ENCODE peak calls at places on chromosomes 11 and 22, in six cellular contexts. J is adrenal gland; B is CD8-positive, alpha-beta T cell; K is mammary epithelial cell; A is uterus; P is breast epithelium. M is an unnamed sample. For H3K4me1, the result is how much of the 10 kb centered on the place peaks cover.

GRCh38 chr11:18710545-18710944 is 12.0 kb downstream of the TMEM86A start:
- DNase-seq in J (no peak), A (no peak), K (no peak), P (peak), B (no peak), M (no peak)

GRCh38 chr22:39471421-39472141 is 14.8 kb downstream of the MGAT3 start:
- DNase-seq in B (no peak), P (no peak), J (no peak), A (no peak), K (peak), M (no peak)

GRCh38 chr11:19972637-19973036 is 187.6 kb downstream of the DBX1 start:
- DNase-seq in B (no peak), J (no peak), K (no peak), P (no peak), A (no peak), M (no peak)

GRCh38 chr22:22037740-22038139 is 55.2 kb upstream of the TOP3B start:
- DNase-seq in K (no peak), A (no peak), B (no peak), P (no peak), J (no peak), M (no peak)

GRCh38 chr22:26377170-26377825 is 51.8 kb upstream of the ASPHD2 start:
- DNase-seq in B (no peak), K (no peak), P (no peak), J (no peak), A (no peak), M (no peak)

GRCh38 chr22:23072911-23073491 is 2.7 kb downstream of the GNAZ start:
- DNase-seq in A (no peak), B (no peak), J (no peak), K (peak), P (no peak), M (no peak)

GRCh38 chr11:64264371-64264852 is 13.1 kb downstream of the PLCB3 start:
- DNase-seq in B (no peak), K (no peak), J (no peak), P (no peak), A (no peak), M (no peak)

GRCh38 chr11:111530091-111530490 is 10.4 kb upstream of the LAYN start:
- DNase-seq in J (no peak), B (no peak), A (no peak), K (peak), P (no peak), M (no peak)

GRCh38 chr11:76124905-76125566 is 81.3 kb downstream of the WNT11 start:
- DNase-seq in J (no peak), A (no peak), K (no peak), P (no peak), B (no peak), M (no peak)

GRCh38 chr22:35630387-35630793 is 13.3 kb upstream of the MB start:
- DNase-seq in P (no peak), A (no peak), B (no peak), J (no peak), K (peak), M (no peak)

GRCh38 chr11:76638267-76639197 is 32.0 kb downstream of the LRRC32 start:
- DNase-seq in A (no peak), B (no peak), P (no peak), J (no peak), K (no peak), M (no peak)

GRCh38 chr11:125180413-125181305 is 16.1 kb downstream of the PKNOX2 start:
- DNase-seq in A (no peak), P (no peak), B (no peak), J (no peak), K (no peak), M (no peak)

GRCh38 chr22:41369837-41370236 is 11.9 kb upstream of the TEF start:
- DNase-seq in J (no peak), P (no peak), A (no peak), B (no peak), K (no peak), M (no peak)

GRCh38 chr11:86638673-86639072 is 33.7 kb downstream of the ME3 start:
- DNase-seq in A (no peak), K (no peak), P (no peak), B (no peak), J (no peak), M (no peak)

GRCh38 chr22:22523494-22523893 is 3.4 kb upstream of the ZNF280A start:
- DNase-seq in B (no peak), P (no peak), A (no peak), K (no peak), J (no peak), M (no peak)

GRCh38 chr11:68855205-68855978 is 13.7 kb upstream of the CPT1A start:
- DNase-seq in A (peak), K (no peak), P (no peak), B (no peak), J (no peak), M (no peak)

GRCh38 chr11:69374110-69374981 is 80.4 kb downstream of the MYEOV start:
- DNase-seq in P (peak), A (peak), J (peak), B (no peak), K (no peak), M (no peak)

GRCh38 chr22:41831383-41831782 is 1.5 kb upstream of the SREBF2 start:
- DNase-seq in J (no peak), K (no peak), P (no peak), B (no peak), A (no peak), M (no peak)

GRCh38 chr11:27820249-27820648 is 120.0 kb upstream of the BDNF start:
- DNase-seq in P (no peak), K (no peak), B (no peak), A (no peak), J (no peak), M (no peak)

GRCh38 chr11:33698921-33699320 is 1.7 kb downstream of the C11orf91 start:
- DNase-seq in J (no peak), P (no peak), B (no peak), A (no peak), K (no peak), M (no peak)

GRCh38 chr11:123559418-123559817 is 95.0 kb downstream of the SCN3B start:
- DNase-seq in B (no peak), K (no peak), P (no peak), A (no peak), J (no peak), M (no peak)

GRCh38 chr11:123020968-123021367 is 39.3 kb upstream of the BSX start:
- DNase-seq in P (no peak), A (no peak), J (no peak), K (peak), B (no peak), M (peak)

GRCh38 chr11:120183701-120184141 is 27.1 kb upstream of the OAF start:
- DNase-seq in P (no peak), K (no peak), A (no peak), B (no peak), J (no peak), M (no peak)

GRCh38 chr11:93715797-93716396 is 25.4 kb downstream of the TAF1D start:
- DNase-seq in J (no peak), K (no peak), B (no peak), A (no peak), P (no peak), M (no peak)

GRCh38 chr11:64659417-64660144 is 63.4 kb downstream of the NRXN2 start:
- DNase-seq in B (no peak), A (no peak), J (no peak), K (peak), P (no peak), M (no peak)

GRCh38 chr11:70252844-70253243 is 17.6 kb upstream of the PPFIA1 start:
- DNase-seq in K (no peak), B (no peak), A (no peak), J (no peak), P (no peak), M (no peak)

GRCh38 chr11:108927791-108928545 is 263.1 kb downstream of the DDX10 start:
- DNase-seq in B (no peak), K (no peak), P (no peak), A (no peak), J (no peak), M (no peak)

GRCh38 chr11:69122337-69122641 is 33.4 kb upstream of the SMIM38 start:
- DNase-seq in A (no peak), B (no peak), P (no peak), J (no peak), K (no peak), M (no peak)

GRCh38 chr11:111419641-111420327 is 40.7 kb upstream of the POU2AF1 start:
- DNase-seq in A (no peak), K (no peak), P (no peak), J (no peak), B (no peak), M (no peak)

GRCh38 chr22:48630444-48630777 is 1197.3 kb downstream of the BRD1 start:
- DNase-seq in A (no peak), K (no peak), J (no peak), P (no peak), B (no peak), M (no peak)

GRCh38 chr22:46573781-46574437 is 36.5 kb upstream of the CELSR1 start:
- DNase-seq in K (no peak), J (no peak), A (no peak), B (no peak), P (no peak), M (peak)

GRCh38 chr11:2343502-2343901 is 33.6 kb upstream of the CD81 start:
- DNase-seq in K (no peak), A (no peak), B (no peak), J (no peak), P (no peak), M (no peak)

GRCh38 chr11:63007920-63008319 is 7.7 kb downstream of the SLC22A8 start:
- DNase-seq in J (no peak), A (no peak), B (no peak), P (no peak), K (no peak), M (no peak)

DNA sequence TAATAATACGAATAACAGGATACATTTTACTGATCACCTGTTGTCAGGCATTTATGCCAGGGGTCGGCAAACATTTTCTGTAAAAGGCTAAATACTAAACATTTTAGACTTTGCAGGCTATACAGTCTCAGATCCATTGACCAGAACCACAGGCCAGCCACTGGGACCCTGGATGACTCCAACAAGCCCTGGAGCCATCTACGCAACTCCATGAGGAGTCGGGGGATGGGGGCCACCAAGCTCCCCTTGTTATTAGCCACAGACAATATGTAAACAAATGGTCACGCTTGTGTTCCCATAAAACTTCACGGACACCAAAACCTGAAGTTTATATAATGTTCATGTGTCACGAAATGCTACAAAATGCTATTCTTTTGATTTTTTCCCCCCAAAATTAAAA is 54.4 kb upstream of the EMID1 start:
- DNase-seq in A (no peak), J (no peak), B (no peak), P (no peak), K (no peak), M (no peak)
- H3K4me1 ChIP-seq in A (under half), J (under half), B (under half), P (under half), K (under half), M (under half)

GRCh38 chr22:37313376-37314314 is 31.3 kb downstream of the CYTH4 start:
- DNase-seq in B (no peak), P (no peak), K (no peak), A (no peak), J (no peak), M (no peak)

GRCh38 chr22:37314315-37315046 is 32.2 kb downstream of the CYTH4 start:
- DNase-seq in B (no peak), J (no peak), P (no peak), K (no peak), A (no peak), M (no peak)

GRCh38 chr22:37310815-37311595 is 28.7 kb downstream of the CYTH4 start:
- DNase-seq in J (no peak), B (no peak), K (no peak), A (no peak), P (no peak), M (no peak)

GRCh38 chr22:37311761-37312312 is 29.5 kb downstream of the CYTH4 start:
- DNase-seq in B (no peak), P (no peak), A (no peak), K (no peak), J (no peak), M (no peak)

DNA sequence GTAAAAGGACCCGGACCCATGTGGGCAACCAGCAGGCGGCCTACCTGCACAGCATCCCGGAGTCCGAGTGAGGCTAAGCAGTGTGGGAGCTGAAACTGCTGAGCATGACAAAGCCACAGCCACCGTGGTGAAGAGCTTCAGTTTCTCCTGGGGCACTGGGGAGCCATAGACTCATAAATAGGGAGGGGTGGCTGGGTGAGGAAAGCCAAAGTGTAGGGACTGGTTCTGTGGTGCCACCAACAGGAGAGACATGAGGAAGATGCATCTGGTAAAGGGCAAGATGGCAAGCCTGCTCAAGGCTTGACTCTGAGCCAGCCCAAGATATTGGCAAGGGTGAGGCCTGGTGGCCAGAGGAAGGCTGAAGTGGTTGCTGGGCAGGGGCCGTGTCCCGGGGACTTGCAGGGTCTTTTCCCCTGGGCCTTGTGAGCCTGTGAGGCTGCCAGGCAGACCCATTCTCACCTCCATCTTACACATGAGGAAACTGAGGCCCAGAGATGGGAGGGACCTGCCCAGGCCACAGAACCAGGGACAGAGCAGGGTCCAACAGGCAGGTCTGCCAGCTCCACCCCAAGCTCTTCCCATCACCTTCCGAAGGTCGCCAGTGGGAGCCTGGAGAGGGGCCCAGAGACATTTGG is 30.4 kb downstream of the CYTH4 start:
- DNase-seq in P (no peak), A (no peak), K (no peak), J (no peak), B (no peak), M (no peak)
- TF ChIP-seq CTCF in P (no peak), A (no peak), K (no peak), J (no peak), B (no peak), M (no peak)

GRCh38 chr11:74015919-74016684 is 7.2 kb upstream of the UCP3 start:
- DNase-seq in P (no peak), B (no peak), J (no peak), K (no peak), A (no peak), M (no peak)
- H3K4me1 ChIP-seq in P (under half), B (half or more), J (under half), K (under half), A (under half), M (under half)

DNA sequence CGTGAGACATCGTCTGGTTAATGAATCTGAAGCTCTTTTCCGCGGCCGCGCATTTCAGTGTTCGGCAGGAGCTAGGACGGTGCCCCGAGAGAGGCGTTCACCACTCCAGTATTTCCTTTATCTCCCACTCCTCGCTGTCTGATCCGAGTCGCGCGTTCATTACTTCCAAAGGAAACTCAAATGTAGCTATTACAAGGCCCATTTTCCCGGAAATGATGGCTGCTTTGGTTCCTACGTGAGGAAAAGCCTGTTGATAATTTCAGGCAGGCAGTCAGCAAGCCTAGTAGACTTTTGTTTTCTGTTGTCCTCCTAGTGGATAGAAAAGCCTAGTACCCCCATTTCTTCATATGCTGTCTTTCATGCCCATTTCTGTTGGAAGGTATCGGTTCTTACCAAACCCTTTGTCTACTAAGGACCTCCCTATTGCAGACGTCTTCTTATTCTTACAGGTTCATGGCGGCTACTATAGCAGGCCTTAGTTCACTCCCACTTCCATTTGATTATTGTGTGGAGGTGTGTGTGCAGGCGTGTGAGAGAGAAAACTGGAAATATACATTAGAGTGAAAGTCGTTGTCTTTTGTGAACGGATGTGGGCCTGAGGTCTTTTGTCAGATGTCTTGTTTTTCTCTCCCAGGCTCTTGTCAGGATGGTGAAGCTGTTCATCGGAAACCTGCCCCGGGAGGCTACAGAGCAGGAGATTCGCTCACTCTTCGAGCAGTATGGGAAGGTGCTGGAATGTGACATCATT is 737 bp downstream of the RBM4 start:
- DNase-seq in A (no peak), B (no peak), P (no peak), J (no peak), K (peak), M (peak)
- TF ChIP-seq CTCF in A (no peak), B (no peak), P (no peak), J (no peak), K (no peak), M (no peak)

GRCh38 chr22:44276041-44276440 is 36.7 kb downstream of the SHISAL1 start:
- DNase-seq in P (no peak), A (no peak), J (no peak), B (no peak), K (no peak), M (no peak)
- H3K4me1 ChIP-seq in P (under half), A (under half), J (under half), B (under half), K (under half), M (under half)

DNA sequence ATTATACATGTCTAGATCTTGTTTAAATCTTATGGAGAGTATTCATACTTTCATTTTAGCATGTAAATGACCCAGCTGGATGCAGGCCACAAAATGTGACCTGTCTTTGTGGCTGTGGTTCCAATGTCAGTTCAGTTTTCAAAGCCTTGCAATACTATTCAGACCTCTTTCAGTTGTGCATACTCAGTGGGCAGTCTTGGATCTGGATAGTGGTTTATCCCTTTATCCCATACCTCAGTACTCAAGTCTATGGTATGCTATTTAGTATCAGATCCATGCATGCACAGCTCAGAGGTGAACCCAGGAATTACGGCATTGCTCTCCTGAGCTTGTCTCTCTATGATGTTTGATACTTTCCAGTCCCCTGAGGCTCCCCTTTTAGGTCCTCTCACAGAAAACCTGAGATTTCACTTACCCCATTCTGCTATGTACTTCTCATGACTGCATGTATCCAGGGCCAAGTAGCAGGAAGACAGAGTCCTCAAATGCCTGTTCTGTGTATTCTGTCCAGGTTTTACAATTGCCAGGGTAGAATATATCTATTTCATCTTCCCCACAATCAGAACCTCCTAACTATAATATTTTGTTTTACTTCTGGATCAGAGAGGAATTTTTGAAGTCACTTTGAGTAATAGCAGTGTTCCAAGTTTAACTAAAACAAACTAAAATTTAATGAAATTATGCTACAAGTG is 6.9 kb upstream of the P4HA3 start:
- DNase-seq in K (no peak), A (no peak), B (no peak), J (no peak), P (no peak), M (no peak)
- TF ChIP-seq CTCF in K (peak), A (no peak), B (no peak), J (no peak), P (no peak), M (no peak)

DNA sequence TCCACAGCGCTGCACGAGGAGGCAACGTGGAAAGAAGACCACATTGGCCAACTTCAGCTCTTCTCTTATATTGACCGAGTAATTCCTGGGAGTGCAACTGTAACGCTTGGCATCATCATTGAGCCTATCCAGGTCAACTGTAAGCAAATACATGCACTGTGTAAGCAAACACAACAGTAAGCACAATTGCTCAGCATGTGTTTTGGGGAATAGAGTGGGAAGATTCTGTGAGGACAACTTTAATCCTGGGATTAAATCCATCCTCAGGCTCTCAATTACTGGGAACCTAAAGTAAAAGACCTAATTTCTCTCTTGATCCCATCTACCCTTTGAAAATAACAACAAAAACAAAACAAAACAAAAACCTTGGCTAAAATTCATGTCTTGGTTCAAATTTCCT is 109.5 kb upstream of the DDI1 start:
- DNase-seq in A (no peak), J (no peak), K (no peak), B (no peak), P (no peak), M (no peak)
- H3K4me1 ChIP-seq in A (under half), J (under half), K (under half), B (under half), P (under half), M (under half)

GRCh38 chr11:57476883-57477506 is 16.7 kb downstream of the RTN4RL2 start:
- DNase-seq in J (peak), P (no peak), K (peak), B (no peak), A (no peak), M (no peak)
- TF ChIP-seq CTCF in J (no peak), P (peak), K (peak), B (peak), A (peak), M (peak)

M was measured in tibial nerve.